ENCODE peak calls at places on chromosomes 2 and 18, in five cellular contexts. W is astrocyte of the spinal cord; X is IMR-90; R is skeletal muscle cell; G is effector memory CD4-positive, alpha-beta T cell. L is an unnamed sample.

GRCh38 chr18:80009661-80010550 is 21.5 kb upstream of the TXNL4A start:
- DNase-seq in W (peak), X (peak), R (peak), G (no peak), L (peak)

GRCh38 chr18:11794195-11794594 is 57.0 kb upstream of the CHMP1B start:
- DNase-seq in W (no peak), X (no peak), R (no peak), G (no peak), L (no peak)

GRCh38 chr2:199303814-199304213 is 153.9 kb downstream of the SATB2 start:
- DNase-seq in W (peak), X (peak), R (peak), G (no peak), L (peak)

GRCh38 chr2:45771251-45771650 is 119.8 kb downstream of the PRKCE start:
- DNase-seq in W (no peak), X (peak), R (no peak), G (no peak), L (peak)

GRCh38 chr2:73202156-73203054 is at the start of gene NOTO:
- DNase-seq in W (no peak), X (no peak), R (no peak), G (no peak), L (no peak)

GRCh38 chr2:26561918-26562810 is 79.0 kb downstream of the CIB4 start:
- DNase-seq in W (no peak), X (no peak), R (no peak), G (no peak), L (peak)

GRCh38 chr2:128389521-128389920 is 70.9 kb upstream of the HS6ST1 start:
- DNase-seq in W (no peak), X (no peak), R (no peak), G (no peak), L (no peak)

GRCh38 chr2:217451634-217452033 is 551.2 kb downstream of the TNS1 start:
- DNase-seq in W (peak), X (peak), R (peak), G (no peak), L (peak)

GRCh38 chr2:219279916-219280516 is 850 bp downstream of the DNAJB2 start:
- DNase-seq in W (no peak), X (no peak), R (no peak), G (no peak), L (no peak)

GRCh38 chr2:227826019-227826521 is 12.4 kb downstream of the CCL20 start:
- DNase-seq in W (no peak), X (no peak), R (no peak), G (peak), L (no peak)

GRCh38 chr2:226474131-226474530 is 325.5 kb downstream of the IRS1 start:
- DNase-seq in W (no peak), X (no peak), R (no peak), G (no peak), L (peak)

GRCh38 chr2:107738268-107738667 is 88.4 kb upstream of the RGPD4 start:
- DNase-seq in W (no peak), X (no peak), R (no peak), G (no peak), L (no peak)

GRCh38 chr18:67199993-67200617 is 316.4 kb downstream of the DSEL start:
- DNase-seq in W (peak), X (peak), R (peak), G (no peak), L (peak)

GRCh38 chr2:242056026-242056425 is 186.5 kb downstream of the RTP5 start:
- DNase-seq in W (no peak), X (no peak), R (no peak), G (no peak), L (no peak)

GRCh38 chr2:216792222-216793001 is 67.5 kb downstream of the TNP1 start:
- DNase-seq in W (peak), X (peak), R (no peak), G (no peak), L (peak)

GRCh38 chr18:78984941-78985784 is 5.5 kb downstream of the SALL3 start:
- DNase-seq in W (peak), X (no peak), R (no peak), G (no peak), L (peak)

GRCh38 chr2:127607399-127607908 is 38.5 kb upstream of the GPR17 start:
- DNase-seq in W (no peak), X (no peak), R (no peak), G (no peak), L (no peak)

DNA sequence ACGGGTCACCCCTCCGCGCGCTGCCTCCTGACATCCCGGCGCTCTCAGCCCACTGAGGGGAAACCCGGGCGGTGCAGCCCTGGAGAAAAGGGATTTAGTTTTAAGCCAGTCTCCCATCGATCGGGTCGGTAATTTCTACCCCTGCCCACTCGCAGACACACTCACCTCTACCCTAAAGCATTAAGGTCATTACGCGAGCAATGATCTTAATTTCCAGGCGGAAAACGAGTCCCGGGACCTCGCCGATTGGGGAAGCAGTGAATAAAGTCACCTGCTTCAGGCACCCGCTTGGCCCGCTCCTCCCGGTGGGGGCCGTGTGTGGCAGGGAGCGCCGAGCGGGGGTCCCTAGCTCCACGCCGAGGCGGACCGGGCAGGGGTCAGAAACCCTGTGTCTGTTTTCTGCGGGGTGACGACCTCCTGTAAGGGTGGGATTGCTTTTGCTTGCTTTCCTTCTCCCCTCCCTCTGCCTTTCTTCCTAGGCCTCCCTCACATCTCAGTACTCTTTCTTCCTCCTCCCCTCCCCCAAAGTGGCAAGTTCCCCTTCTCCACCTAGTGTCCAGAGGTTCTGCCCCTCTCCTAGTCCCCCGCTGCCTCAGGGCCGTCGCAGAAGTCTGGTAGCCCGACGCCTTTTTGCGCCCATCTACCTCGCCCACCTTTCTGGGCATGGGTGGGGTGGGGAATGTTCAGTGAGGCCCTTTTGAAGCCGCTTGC is 142.6 kb downstream of the MEIS1 start:
- DNase-seq in W (no peak), X (peak), R (no peak), G (no peak), L (no peak)
- H3K4me3 ChIP-seq in W (peak), X (peak), R (peak), G (no peak), L (peak)

GRCh38 chr2:200705305-200705985 is 106.3 kb upstream of the BZW1 start:
- DNase-seq in W (no peak), X (peak), R (no peak), G (no peak), L (no peak)

GRCh38 chr2:200702646-200703118 is 109.0 kb upstream of the BZW1 start:
- DNase-seq in W (no peak), X (no peak), R (no peak), G (peak), L (no peak)

GRCh38 chr2:200703926-200704637 is 107.6 kb upstream of the BZW1 start:
- DNase-seq in W (no peak), X (no peak), R (no peak), G (no peak), L (no peak)

GRCh38 chr2:200702044-200702443 is 109.7 kb upstream of the BZW1 start:
- DNase-seq in W (no peak), X (no peak), R (no peak), G (no peak), L (no peak)

DNA sequence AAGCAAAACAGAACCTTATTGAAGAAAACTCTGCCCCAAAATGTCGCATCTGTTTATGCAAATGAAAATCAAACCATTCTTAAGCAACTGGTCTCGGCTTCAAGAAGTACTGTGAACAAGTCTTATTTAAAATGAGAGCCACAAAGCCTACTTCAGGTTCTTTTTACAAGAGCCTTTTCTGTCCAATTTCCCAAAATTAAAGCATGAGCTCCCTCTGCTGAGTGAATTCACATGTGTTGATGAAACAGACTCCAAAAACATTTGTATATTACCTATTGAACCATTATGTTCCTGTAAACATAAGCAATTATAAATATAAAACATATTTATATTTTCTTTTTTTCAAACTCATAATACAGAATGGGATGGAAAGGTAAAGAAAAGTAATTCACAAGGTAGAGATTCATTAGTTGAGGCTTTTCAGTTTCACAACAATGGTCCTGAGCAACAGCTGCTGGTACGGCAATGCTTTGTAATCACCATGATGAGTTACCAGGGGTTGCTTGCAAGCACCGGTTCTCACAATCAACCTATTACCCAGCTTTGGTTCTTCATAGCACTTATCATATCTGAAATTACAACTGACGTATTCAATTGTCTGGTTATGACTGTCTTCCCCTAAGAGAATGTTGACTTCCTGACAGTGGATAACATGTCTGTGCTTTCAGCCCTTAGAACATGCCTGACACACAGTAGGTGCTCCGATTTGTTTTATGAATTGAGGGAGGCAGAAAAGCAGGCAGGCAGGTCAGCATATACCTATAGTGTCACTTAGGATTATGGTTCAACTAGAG is 108.4 kb upstream of the BZW1 start:
- DNase-seq in W (peak), X (peak), R (peak), G (no peak), L (peak)
- H3K4me3 ChIP-seq in W (no peak), X (no peak), R (no peak), G (no peak), L (no peak)

GRCh38 chr2:54579061-54579681 is 123.0 kb downstream of the SPTBN1 start:
- DNase-seq in W (no peak), X (no peak), R (no peak), G (no peak), L (no peak)

GRCh38 chr2:54578668-54579045 is 122.5 kb downstream of the SPTBN1 start:
- DNase-seq in W (no peak), X (no peak), R (no peak), G (no peak), L (no peak)

GRCh38 chr2:54582987-54583386 is 126.9 kb downstream of the SPTBN1 start:
- DNase-seq in W (no peak), X (no peak), R (no peak), G (no peak), L (no peak)

GRCh38 chr2:54579682-54580349 is 123.7 kb downstream of the SPTBN1 start:
- DNase-seq in W (no peak), X (no peak), R (no peak), G (no peak), L (no peak)

DNA sequence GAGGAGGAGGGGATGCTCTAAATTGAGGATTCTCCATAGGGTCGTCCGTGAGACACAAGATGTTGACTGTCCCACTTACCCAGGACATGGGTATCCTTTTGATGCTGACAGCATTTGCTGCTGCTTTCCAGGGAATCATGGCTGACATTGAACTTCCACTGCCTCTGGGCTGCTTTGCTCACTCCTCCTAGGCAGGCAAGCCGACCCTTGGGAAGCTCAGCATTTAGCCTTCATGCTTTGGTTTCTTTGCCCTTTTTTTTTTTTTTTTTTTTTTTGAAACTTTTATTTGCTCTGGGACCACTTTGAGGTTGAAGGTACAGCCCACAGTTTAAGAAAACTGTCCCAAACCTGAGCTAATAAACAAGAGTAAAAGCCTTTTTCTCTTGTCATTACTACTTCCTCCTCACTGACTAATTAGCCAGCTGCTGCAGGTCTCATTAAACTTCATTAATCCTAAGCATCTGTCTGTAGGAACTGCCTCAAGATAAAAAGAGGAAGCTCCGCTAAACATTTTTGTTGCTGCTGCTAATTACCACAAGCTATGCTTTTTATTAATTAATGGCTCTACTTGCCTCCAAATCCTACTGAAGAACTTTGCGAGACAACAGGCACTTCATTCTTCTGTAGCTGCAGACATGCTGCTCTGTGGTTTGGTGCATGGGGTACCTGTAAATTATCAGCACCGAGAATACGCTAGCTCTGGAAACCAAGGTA is 125.4 kb downstream of the SPTBN1 start:
- DNase-seq in W (no peak), X (no peak), R (no peak), G (no peak), L (no peak)
- H3K4me3 ChIP-seq in W (no peak), X (no peak), R (no peak), G (peak), L (no peak)

GRCh38 chr2:234816056-234816455 is 135.8 kb upstream of the SH3BP4 start:
- DNase-seq in W (no peak), X (no peak), R (no peak), G (no peak), L (no peak)
- H3K4me3 ChIP-seq in W (no peak), X (no peak), R (no peak), G (no peak), L (no peak)

GRCh38 chr2:207334309-207334630 is 168.5 kb upstream of the KLF7 start:
- DNase-seq in W (no peak), X (no peak), R (no peak), G (no peak), L (no peak)

GRCh38 chr2:207337234-207338219 is 171.8 kb upstream of the KLF7 start:
- DNase-seq in W (peak), X (peak), R (no peak), G (no peak), L (no peak)

GRCh38 chr2:207332473-207333212 is 166.9 kb upstream of the KLF7 start:
- DNase-seq in W (peak), X (peak), R (no peak), G (no peak), L (no peak)

GRCh38 chr2:207333599-207334308 is 168.0 kb upstream of the KLF7 start:
- DNase-seq in W (peak), X (peak), R (no peak), G (no peak), L (no peak)

GRCh38 chr2:207334631-207335371 is 169.1 kb upstream of the KLF7 start:
- DNase-seq in W (peak), X (peak), R (peak), G (no peak), L (peak)
- H3K4me3 ChIP-seq in W (peak), X (peak), R (peak), G (no peak), L (peak)

GRCh38 chr2:60350791-60351190 is 202.7 kb downstream of the BCL11A start:
- DNase-seq in W (no peak), X (no peak), R (no peak), G (no peak), L (no peak)
- H3K4me3 ChIP-seq in W (no peak), X (no peak), R (no peak), G (no peak), L (no peak)

DNA sequence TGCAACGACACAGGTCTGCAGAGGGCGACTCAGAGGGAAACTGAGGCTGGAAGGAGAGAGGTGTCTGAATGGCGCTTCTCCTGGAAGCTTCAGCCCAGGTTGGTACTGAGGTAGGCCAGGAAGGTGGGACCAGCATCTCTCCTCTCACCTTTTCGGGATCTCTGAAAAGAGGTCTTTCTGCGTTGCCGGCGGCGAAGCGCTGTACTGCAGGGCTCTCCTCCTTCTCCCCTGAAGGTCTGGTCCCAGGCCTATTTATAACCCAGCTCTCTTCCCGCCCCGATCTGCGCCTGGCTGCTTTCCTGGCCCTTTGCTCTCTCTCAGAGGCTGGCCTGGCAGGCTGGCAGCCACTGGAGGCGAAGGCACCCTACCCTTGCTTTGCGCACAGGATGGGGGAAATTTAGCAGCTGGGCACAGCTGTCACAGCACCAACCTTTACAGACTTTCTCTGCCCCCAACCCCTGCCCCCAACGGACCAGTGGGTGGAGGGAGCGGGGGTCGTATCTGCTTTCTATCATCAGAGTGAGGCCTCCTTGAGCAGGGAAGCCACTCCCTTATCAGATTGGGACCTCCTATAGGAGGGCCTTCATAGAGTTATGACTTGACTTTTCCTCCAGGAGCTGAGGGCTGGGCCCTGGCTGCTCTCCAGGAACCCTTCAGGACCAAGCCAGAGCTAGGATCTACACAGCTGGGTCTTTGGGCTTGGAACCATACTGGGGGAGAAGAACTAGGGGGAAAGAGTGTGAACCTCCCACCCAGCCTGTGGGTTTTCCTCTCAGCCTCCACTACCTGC is 1.1 kb downstream of the DYSF start:
- DNase-seq in W (no peak), X (no peak), R (no peak), G (no peak), L (no peak)
- H3K4me3 ChIP-seq in W (peak), X (no peak), R (peak), G (peak), L (peak)

L was measured in AG10803.